ENCODE peak calls at places on chromosomes 4 and X, in nine cellular contexts. B is EL; G is fibroblast of gingiva; V is immature natural killer cell; N is GM13977; J is effector CD4-positive, alpha-beta T cell; C is BJ; O is lower lobe of right lung; S is activated CD4-positive, CD25-positive, alpha-beta regulatory T cell. D is an unnamed sample.

GRCh38 chr4:61446957-61447356 is 246.8 kb downstream of the ADGRL3 start:
- DNase-seq in B (no peak), G (no peak), V (no peak), N (no peak), J (no peak), C (no peak), O (no peak), S (no peak), D (no peak)

GRCh38 chrX:22135994-22136684 is 104.0 kb downstream of the PHEX start:
- DNase-seq in B (peak), G (peak), V (peak), N (peak), J (peak), C (no peak), O (no peak), S (no peak), D (no peak)

GRCh38 chr4:109005523-109005922 is 242.7 kb upstream of the ETNPPL start:
- DNase-seq in B (peak), G (no peak), V (no peak), N (no peak), J (no peak), C (no peak), O (no peak), S (no peak), D (no peak)

GRCh38 chrX:136880003-136880451 is 498 bp downstream of the RBMX start:
- DNase-seq in B (peak), G (peak), V (peak), N (no peak), J (peak), C (no peak), O (peak), S (peak), D (no peak)

GRCh38 chr4:11424000-11424399 is 4.7 kb downstream of the HS3ST1 start:
- DNase-seq in B (no peak), G (no peak), V (no peak), N (peak), J (peak), C (no peak), O (no peak), S (no peak), D (no peak)

GRCh38 chr4:42067264-42067663 is 76.9 kb downstream of the SLC30A9 start:
- DNase-seq in B (no peak), G (no peak), V (no peak), N (no peak), J (no peak), C (no peak), O (no peak), S (no peak), D (no peak)

GRCh38 chrX:119145241-119145653 is 17.6 kb upstream of the KIAA1210 start:
- DNase-seq in B (peak), G (no peak), V (no peak), N (no peak), J (no peak), C (no peak), O (no peak), S (no peak), D (no peak)

GRCh38 chrX:31353095-31353494 is 281.3 kb upstream of the FTHL17 start:
- DNase-seq in B (peak), G (peak), V (no peak), N (no peak), J (no peak), C (peak), O (no peak), S (no peak), D (no peak)

GRCh38 chrX:72159769-72160168 is 21.8 kb upstream of the PIN4 start:
- DNase-seq in B (no peak), G (no peak), V (no peak), N (no peak), J (no peak), C (no peak), O (no peak), S (no peak), D (no peak)

GRCh38 chr4:101630319-101630986 is 160.1 kb upstream of the BANK1 start:
- DNase-seq in B (no peak), G (no peak), V (no peak), N (no peak), J (no peak), C (no peak), O (no peak), S (no peak), D (no peak)

GRCh38 chr4:47032405-47033106 is 1.2 kb downstream of the GABRB1 start:
- DNase-seq in B (peak), G (peak), V (peak), N (peak), J (peak), C (no peak), O (peak), S (no peak), D (peak)

GRCh38 chr4:56049428-56050212 is 100.9 kb downstream of the CEP135 start:
- DNase-seq in B (peak), G (no peak), V (no peak), N (peak), J (no peak), C (no peak), O (peak), S (no peak), D (peak)

GRCh38 chr4:109510687-109511086 is 49.4 kb upstream of the MCUB start:
- DNase-seq in B (no peak), G (no peak), V (no peak), N (no peak), J (no peak), C (no peak), O (no peak), S (no peak), D (no peak)

GRCh38 chr4:740011-740410 is 34.4 kb downstream of the PCGF3 start:
- DNase-seq in B (no peak), G (no peak), V (no peak), N (no peak), J (no peak), C (no peak), O (no peak), S (no peak), D (no peak)

GRCh38 chr4:124686279-124686678 is 26.3 kb downstream of the ANKRD50 start:
- DNase-seq in B (no peak), G (no peak), V (no peak), N (no peak), J (no peak), C (no peak), O (no peak), S (no peak), D (no peak)

GRCh38 chr4:141630854-141631253 is 5.5 kb upstream of the IL15 start:
- DNase-seq in B (no peak), G (no peak), V (no peak), N (no peak), J (no peak), C (no peak), O (no peak), S (no peak), D (no peak)

GRCh38 chr4:11585506-11585905 is 156.8 kb upstream of the HS3ST1 start:
- DNase-seq in B (no peak), G (no peak), V (no peak), N (no peak), J (no peak), C (no peak), O (no peak), S (no peak), D (no peak)

GRCh38 chr4:86718152-86718551 is 124.0 kb downstream of the PTPN13 start:
- DNase-seq in B (no peak), G (no peak), V (no peak), N (no peak), J (no peak), C (no peak), O (no peak), S (no peak), D (no peak)

GRCh38 chrX:13487731-13488505 is 81.5 kb upstream of the EGFL6 start:
- DNase-seq in B (peak), G (peak), V (peak), N (peak), J (peak), C (peak), O (no peak), S (no peak), D (peak)

GRCh38 chr4:99180367-99181169 is 36.5 kb upstream of the ADH4 start:
- DNase-seq in B (peak), G (peak), V (no peak), N (no peak), J (no peak), C (peak), O (no peak), S (no peak), D (no peak)

GRCh38 chrX:115142057-115142456 is 47.2 kb upstream of the RBMXL3 start:
- DNase-seq in B (no peak), G (no peak), V (no peak), N (no peak), J (no peak), C (no peak), O (no peak), S (no peak), D (no peak)

GRCh38 chrX:129833153-129834004 is 10.3 kb downstream of the ZDHHC9 start:
- DNase-seq in B (peak), G (peak), V (no peak), N (no peak), J (no peak), C (peak), O (no peak), S (no peak), D (no peak)

D was measured in GM06990.